ENCODE peak calls at places on chromosomes 5 and 9, in nine cellular contexts. One of them, this sample, is unnamed.

GRCh38 chr5:145495741-145496140 is 339.4 kb downstream of the PRELID2 start:
- DNase-seq in astrocyte: peak; percentile 91
- DNase-seq in CD8-positive, alpha-beta memory T cell: no peak
- DNase-seq in brain microvascular endothelial cell: peak; percentile 96
- DNase-seq in colonic mucosa: no peak
- DNase-seq in tibial artery: no peak
- DNase-seq in GM23248: peak; percentile 92
- DNase-seq in gastrocnemius medialis: no peak
- DNase-seq in BJ: peak; percentile 52
- DNase-seq in this sample: peak; percentile 82

GRCh38 chr5:143149759-143150158 is 253.7 kb downstream of the NR3C1 start:
- DNase-seq in astrocyte: no peak
- DNase-seq in CD8-positive, alpha-beta memory T cell: no peak
- DNase-seq in brain microvascular endothelial cell: no peak
- DNase-seq in colonic mucosa: no peak
- DNase-seq in tibial artery: no peak
- DNase-seq in GM23248: no peak
- DNase-seq in gastrocnemius medialis: no peak
- DNase-seq in BJ: no peak
- DNase-seq in this sample: no peak

GRCh38 chr9:110546411-110546871 is 33.1 kb downstream of the SVEP1 start:
- DNase-seq in astrocyte: no peak
- DNase-seq in CD8-positive, alpha-beta memory T cell: no peak
- DNase-seq in brain microvascular endothelial cell: no peak
- DNase-seq in colonic mucosa: no peak
- DNase-seq in tibial artery: no peak
- DNase-seq in GM23248: no peak
- DNase-seq in gastrocnemius medialis: no peak
- DNase-seq in BJ: no peak
- DNase-seq in this sample: no peak

GRCh38 chr5:140351609-140352334 is 5.4 kb upstream of the HBEGF start:
- DNase-seq in astrocyte: peak; percentile 38
- DNase-seq in CD8-positive, alpha-beta memory T cell: peak; percentile 77
- DNase-seq in brain microvascular endothelial cell: peak; percentile 79
- DNase-seq in colonic mucosa: peak; percentile 87
- DNase-seq in tibial artery: peak; percentile 48
- DNase-seq in GM23248: peak; percentile 71
- DNase-seq in gastrocnemius medialis: no peak
- DNase-seq in BJ: no peak
- DNase-seq in this sample: peak; percentile 93

GRCh38 chr9:124277420-124277819 is 19.7 kb downstream of the NEK6 start:
- DNase-seq in astrocyte: no peak
- DNase-seq in CD8-positive, alpha-beta memory T cell: no peak
- DNase-seq in brain microvascular endothelial cell: no peak
- DNase-seq in colonic mucosa: no peak
- DNase-seq in tibial artery: no peak
- DNase-seq in GM23248: no peak
- DNase-seq in gastrocnemius medialis: no peak
- DNase-seq in BJ: no peak
- DNase-seq in this sample: no peak

GRCh38 chr5:160260881-160261815 is 31.8 kb downstream of the FABP6 start:
- DNase-seq in astrocyte: peak; percentile 97
- DNase-seq in CD8-positive, alpha-beta memory T cell: no peak
- DNase-seq in brain microvascular endothelial cell: peak; percentile 99
- DNase-seq in colonic mucosa: peak; percentile 60
- DNase-seq in tibial artery: no peak
- DNase-seq in GM23248: no peak
- DNase-seq in gastrocnemius medialis: no peak
- DNase-seq in BJ: no peak
- DNase-seq in this sample: no peak

GRCh38 chr9:248278-248961 is 33.8 kb downstream of the DOCK8 start:
- DNase-seq in astrocyte: no peak
- DNase-seq in CD8-positive, alpha-beta memory T cell: no peak
- DNase-seq in brain microvascular endothelial cell: no peak
- DNase-seq in colonic mucosa: no peak
- DNase-seq in tibial artery: no peak
- DNase-seq in GM23248: no peak
- DNase-seq in gastrocnemius medialis: no peak
- DNase-seq in BJ: no peak
- DNase-seq in this sample: no peak

GRCh38 chr9:108048406-108049025 is 558.9 kb upstream of the KLF4 start:
- DNase-seq in astrocyte: no peak
- DNase-seq in CD8-positive, alpha-beta memory T cell: no peak
- DNase-seq in brain microvascular endothelial cell: no peak
- DNase-seq in colonic mucosa: no peak
- DNase-seq in tibial artery: no peak
- DNase-seq in GM23248: peak; percentile 15
- DNase-seq in gastrocnemius medialis: no peak
- DNase-seq in BJ: no peak
- DNase-seq in this sample: no peak

GRCh38 chr5:55042886-55043285 is 18.8 kb downstream of the GZMK start:
- DNase-seq in astrocyte: no peak
- DNase-seq in CD8-positive, alpha-beta memory T cell: no peak
- DNase-seq in brain microvascular endothelial cell: no peak
- DNase-seq in colonic mucosa: no peak
- DNase-seq in tibial artery: no peak
- DNase-seq in GM23248: no peak
- DNase-seq in gastrocnemius medialis: no peak
- DNase-seq in BJ: no peak
- DNase-seq in this sample: no peak

GRCh38 chr9:112757300-112757883 is 6.8 kb downstream of the SNX30 start:
- DNase-seq in astrocyte: no peak
- DNase-seq in CD8-positive, alpha-beta memory T cell: no peak
- DNase-seq in brain microvascular endothelial cell: no peak
- DNase-seq in colonic mucosa: no peak
- DNase-seq in tibial artery: no peak
- DNase-seq in GM23248: peak; percentile 71
- DNase-seq in gastrocnemius medialis: no peak
- DNase-seq in BJ: no peak
- DNase-seq in this sample: no peak

GRCh38 chr5:139795074-139796001 is at the start of gene PSD2:
- DNase-seq in astrocyte: no peak
- DNase-seq in CD8-positive, alpha-beta memory T cell: no peak
- DNase-seq in brain microvascular endothelial cell: no peak
- DNase-seq in colonic mucosa: no peak
- DNase-seq in tibial artery: no peak
- DNase-seq in GM23248: peak; percentile 34
- DNase-seq in gastrocnemius medialis: no peak
- DNase-seq in BJ: no peak
- DNase-seq in this sample: peak; percentile 59

GRCh38 chr9:2729003-2729402 is 11.7 kb downstream of the KCNV2 start:
- DNase-seq in astrocyte: peak; percentile 32
- DNase-seq in CD8-positive, alpha-beta memory T cell: no peak
- DNase-seq in brain microvascular endothelial cell: peak; percentile 26
- DNase-seq in colonic mucosa: no peak
- DNase-seq in tibial artery: no peak
- DNase-seq in GM23248: peak; percentile 69
- DNase-seq in gastrocnemius medialis: no peak
- DNase-seq in BJ: no peak
- DNase-seq in this sample: peak; percentile 10

GRCh38 chr5:132257131-132258101 is at the start of gene PDLIM4:
- DNase-seq in astrocyte: peak; percentile 25
- DNase-seq in CD8-positive, alpha-beta memory T cell: no peak
- DNase-seq in brain microvascular endothelial cell: peak; percentile 17
- DNase-seq in colonic mucosa: peak; percentile 23
- DNase-seq in tibial artery: no peak
- DNase-seq in GM23248: peak; percentile 74
- DNase-seq in gastrocnemius medialis: no peak
- DNase-seq in BJ: no peak
- DNase-seq in this sample: peak; percentile 82
- H3K4me3 ChIP-seq in astrocyte: peak within 1 kb of the TSS; percentile 89
- H3K4me3 ChIP-seq in CD8-positive, alpha-beta memory T cell: no peak within 1 kb of the TSS
- H3K4me3 ChIP-seq in brain microvascular endothelial cell: peak within 1 kb of the TSS; percentile 81
- H3K4me3 ChIP-seq in colonic mucosa: peak within 1 kb of the TSS; percentile 40
- H3K4me3 ChIP-seq in tibial artery: peak within 1 kb of the TSS; percentile 70
- H3K4me3 ChIP-seq in GM23248: peak within 1 kb of the TSS; percentile 93
- H3K4me3 ChIP-seq in gastrocnemius medialis: peak within 1 kb of the TSS; percentile 61
- H3K4me3 ChIP-seq in BJ: peak within 1 kb of the TSS; percentile 61
- H3K4me3 ChIP-seq in this sample: peak within 1 kb of the TSS; percentile 83

GRCh38 chr9:75939712-75940111 is 49.2 kb downstream of the PCSK5 start:
- DNase-seq in astrocyte: no peak
- DNase-seq in CD8-positive, alpha-beta memory T cell: no peak
- DNase-seq in brain microvascular endothelial cell: no peak
- DNase-seq in colonic mucosa: no peak
- DNase-seq in tibial artery: no peak
- DNase-seq in GM23248: no peak
- DNase-seq in gastrocnemius medialis: no peak
- DNase-seq in BJ: no peak
- DNase-seq in this sample: no peak

GRCh38 chr9:75933982-75934381 is 43.5 kb downstream of the PCSK5 start:
- DNase-seq in astrocyte: no peak
- DNase-seq in CD8-positive, alpha-beta memory T cell: no peak
- DNase-seq in brain microvascular endothelial cell: no peak
- DNase-seq in colonic mucosa: no peak
- DNase-seq in tibial artery: no peak
- DNase-seq in GM23248: no peak
- DNase-seq in gastrocnemius medialis: peak; percentile 10
- DNase-seq in BJ: no peak
- DNase-seq in this sample: no peak

GRCh38 chr9:75932026-75932425 is 41.6 kb downstream of the PCSK5 start:
- DNase-seq in astrocyte: no peak
- DNase-seq in CD8-positive, alpha-beta memory T cell: no peak
- DNase-seq in brain microvascular endothelial cell: no peak
- DNase-seq in colonic mucosa: no peak
- DNase-seq in tibial artery: no peak
- DNase-seq in GM23248: no peak
- DNase-seq in gastrocnemius medialis: no peak
- DNase-seq in BJ: no peak
- DNase-seq in this sample: no peak

GRCh38 chr9:75937859-75938258 is 47.4 kb downstream of the PCSK5 start:
- DNase-seq in astrocyte: peak; percentile 59
- DNase-seq in CD8-positive, alpha-beta memory T cell: no peak
- DNase-seq in brain microvascular endothelial cell: no peak
- DNase-seq in colonic mucosa: no peak
- DNase-seq in tibial artery: no peak
- DNase-seq in GM23248: no peak
- DNase-seq in gastrocnemius medialis: no peak
- DNase-seq in BJ: no peak
- DNase-seq in this sample: no peak

GRCh38 chr9:75935606-75936005 is 45.1 kb downstream of the PCSK5 start:
- DNase-seq in astrocyte: no peak
- DNase-seq in CD8-positive, alpha-beta memory T cell: no peak
- DNase-seq in brain microvascular endothelial cell: no peak
- DNase-seq in colonic mucosa: no peak
- DNase-seq in tibial artery: no peak
- DNase-seq in GM23248: no peak
- DNase-seq in gastrocnemius medialis: no peak
- DNase-seq in BJ: no peak
- DNase-seq in this sample: no peak
- H3K36me3 ChIP-seq in astrocyte: no peaks in the 10 kb centered on the region
- H3K36me3 ChIP-seq in CD8-positive, alpha-beta memory T cell: no peaks in the 10 kb centered on the region
- H3K36me3 ChIP-seq in brain microvascular endothelial cell: no peaks in the 10 kb centered on the region
- H3K36me3 ChIP-seq in colonic mucosa: no peaks in the 10 kb centered on the region
- H3K36me3 ChIP-seq in tibial artery: no peaks in the 10 kb centered on the region
- H3K36me3 ChIP-seq in GM23248: no peaks in the 10 kb centered on the region
- H3K36me3 ChIP-seq in gastrocnemius medialis: no peaks in the 10 kb centered on the region
- H3K36me3 ChIP-seq in BJ: no peaks in the 10 kb centered on the region
- H3K36me3 ChIP-seq in this sample: peaks cover 19% of the 10 kb centered on the region

GRCh38 chr5:1349246-1349645 is 4.3 kb upstream of the CLPTM1L start:
- DNase-seq in astrocyte: no peak
- DNase-seq in CD8-positive, alpha-beta memory T cell: no peak
- DNase-seq in brain microvascular endothelial cell: no peak
- DNase-seq in colonic mucosa: no peak
- DNase-seq in tibial artery: no peak
- DNase-seq in GM23248: no peak
- DNase-seq in gastrocnemius medialis: no peak
- DNase-seq in BJ: no peak
- DNase-seq in this sample: no peak

GRCh38 chr5:1354491-1355033 is 9.7 kb upstream of the CLPTM1L start:
- DNase-seq in astrocyte: no peak
- DNase-seq in CD8-positive, alpha-beta memory T cell: no peak
- DNase-seq in brain microvascular endothelial cell: no peak
- DNase-seq in colonic mucosa: no peak
- DNase-seq in tibial artery: no peak
- DNase-seq in GM23248: no peak
- DNase-seq in gastrocnemius medialis: no peak
- DNase-seq in BJ: no peak
- DNase-seq in this sample: no peak

GRCh38 chr5:1352231-1352825 is 7.4 kb upstream of the CLPTM1L start:
- DNase-seq in astrocyte: no peak
- DNase-seq in CD8-positive, alpha-beta memory T cell: no peak
- DNase-seq in brain microvascular endothelial cell: no peak
- DNase-seq in colonic mucosa: no peak
- DNase-seq in tibial artery: no peak
- DNase-seq in GM23248: no peak
- DNase-seq in gastrocnemius medialis: no peak
- DNase-seq in BJ: no peak
- DNase-seq in this sample: no peak

GRCh38 chr5:1348986-1349245 is 4.0 kb upstream of the CLPTM1L start:
- DNase-seq in astrocyte: no peak
- DNase-seq in CD8-positive, alpha-beta memory T cell: no peak
- DNase-seq in brain microvascular endothelial cell: no peak
- DNase-seq in colonic mucosa: no peak
- DNase-seq in tibial artery: no peak
- DNase-seq in GM23248: no peak
- DNase-seq in gastrocnemius medialis: no peak
- DNase-seq in BJ: no peak
- DNase-seq in this sample: no peak

GRCh38 chr5:1351156-1351555 is 6.3 kb upstream of the CLPTM1L start:
- DNase-seq in astrocyte: no peak
- DNase-seq in CD8-positive, alpha-beta memory T cell: no peak
- DNase-seq in brain microvascular endothelial cell: no peak
- DNase-seq in colonic mucosa: no peak
- DNase-seq in tibial artery: no peak
- DNase-seq in GM23248: no peak
- DNase-seq in gastrocnemius medialis: no peak
- DNase-seq in BJ: no peak
- DNase-seq in this sample: no peak
- H3K27me3 ChIP-seq in astrocyte: peaks cover 7% of the 10 kb centered on the region
- H3K27me3 ChIP-seq in CD8-positive, alpha-beta memory T cell: no peaks in the 10 kb centered on the region
- H3K27me3 ChIP-seq in brain microvascular endothelial cell: peaks cover 4% of the 10 kb centered on the region
- H3K27me3 ChIP-seq in colonic mucosa: no peaks in the 10 kb centered on the region
- H3K27me3 ChIP-seq in tibial artery: no peaks in the 10 kb centered on the region
- H3K27me3 ChIP-seq in GM23248: peaks cover 21% of the 10 kb centered on the region
- H3K27me3 ChIP-seq in gastrocnemius medialis: no peaks in the 10 kb centered on the region
- H3K27me3 ChIP-seq in BJ: peaks cover 5% of the 10 kb centered on the region
- H3K27me3 ChIP-seq in this sample: peaks cover 23% of the 10 kb centered on the region

GRCh38 chr5:178118345-178118744 is 5.0 kb downstream of the N4BP3 start:
- DNase-seq in astrocyte: no peak
- DNase-seq in CD8-positive, alpha-beta memory T cell: no peak
- DNase-seq in brain microvascular endothelial cell: no peak
- DNase-seq in colonic mucosa: no peak
- DNase-seq in tibial artery: no peak
- DNase-seq in GM23248: no peak
- DNase-seq in gastrocnemius medialis: no peak
- DNase-seq in BJ: no peak
- DNase-seq in this sample: no peak
- H3K4me3 ChIP-seq in astrocyte: no peak overlapping the region
- H3K4me3 ChIP-seq in CD8-positive, alpha-beta memory T cell: no peak overlapping the region
- H3K4me3 ChIP-seq in brain microvascular endothelial cell: no peak overlapping the region
- H3K4me3 ChIP-seq in colonic mucosa: no peak overlapping the region
- H3K4me3 ChIP-seq in tibial artery: no peak overlapping the region
- H3K4me3 ChIP-seq in GM23248: no peak overlapping the region
- H3K4me3 ChIP-seq in gastrocnemius medialis: peak overlapping the region; percentile 1
- H3K4me3 ChIP-seq in BJ: no peak overlapping the region
- H3K4me3 ChIP-seq in this sample: no peak overlapping the region

This sample was measured in adipocyte.